ENCODE peak calls at places on chromosomes 2 and 18, in five cellular contexts. One of them, this sample, is unnamed.
A peak's percentile ranks its signal among the peaks of the same experiment; 100 is the strongest.

GRCh38 chr18:2532797-2533196 is 38.5 kb downstream of the METTL4 start:
- DNase-seq in H1: no peak
- DNase-seq in trophoblast cell: no peak
- DNase-seq in neuronal stem cell: no peak
- DNase-seq in IMR-90: no peak
- DNase-seq in this sample: no peak

GRCh38 chr18:48125724-48126123 is 195.3 kb upstream of the SMAD2 start:
- DNase-seq in H1: no peak
- DNase-seq in trophoblast cell: peak; percentile 67
- DNase-seq in neuronal stem cell: no peak
- DNase-seq in IMR-90: no peak
- DNase-seq in this sample: no peak

GRCh38 chr2:208370881-208371633 is 35.5 kb upstream of the PTH2R start:
- DNase-seq in H1: no peak
- DNase-seq in trophoblast cell: no peak
- DNase-seq in neuronal stem cell: no peak
- DNase-seq in IMR-90: peak; percentile 27
- DNase-seq in this sample: no peak

GRCh38 chr2:29478641-29479040 is 363.4 kb downstream of the CLIP4 start:
- DNase-seq in H1: no peak
- DNase-seq in trophoblast cell: no peak
- DNase-seq in neuronal stem cell: no peak
- DNase-seq in IMR-90: no peak
- DNase-seq in this sample: no peak

GRCh38 chr2:44549099-44549471 is 187.3 kb downstream of the CAMKMT start:
- DNase-seq in H1: no peak
- DNase-seq in trophoblast cell: peak; percentile 49
- DNase-seq in neuronal stem cell: no peak
- DNase-seq in IMR-90: peak; percentile 78
- DNase-seq in this sample: no peak

GRCh38 chr2:219689676-219690628 is 62.5 kb downstream of the SLC4A3 start:
- DNase-seq in H1: peak; percentile 66
- DNase-seq in trophoblast cell: peak; percentile 80
- DNase-seq in neuronal stem cell: peak; percentile 45
- DNase-seq in IMR-90: peak; percentile 74
- DNase-seq in this sample: peak; percentile 65

GRCh38 chr2:121798617-121799016 is 43.2 kb downstream of the TSN start:
- DNase-seq in H1: no peak
- DNase-seq in trophoblast cell: no peak
- DNase-seq in neuronal stem cell: no peak
- DNase-seq in IMR-90: no peak
- DNase-seq in this sample: no peak

GRCh38 chr2:152618188-152618564 is 99.1 kb downstream of the PRPF40A start:
- DNase-seq in H1: no peak
- DNase-seq in trophoblast cell: no peak
- DNase-seq in neuronal stem cell: no peak
- DNase-seq in IMR-90: no peak
- DNase-seq in this sample: no peak

GRCh38 chr18:35143615-35144596 is 96.9 kb upstream of the ZNF397 start:
- DNase-seq in H1: peak; percentile 56
- DNase-seq in trophoblast cell: peak; percentile 80
- DNase-seq in neuronal stem cell: peak; percentile 21
- DNase-seq in IMR-90: peak; percentile 55
- DNase-seq in this sample: peak; percentile 64

DNA sequence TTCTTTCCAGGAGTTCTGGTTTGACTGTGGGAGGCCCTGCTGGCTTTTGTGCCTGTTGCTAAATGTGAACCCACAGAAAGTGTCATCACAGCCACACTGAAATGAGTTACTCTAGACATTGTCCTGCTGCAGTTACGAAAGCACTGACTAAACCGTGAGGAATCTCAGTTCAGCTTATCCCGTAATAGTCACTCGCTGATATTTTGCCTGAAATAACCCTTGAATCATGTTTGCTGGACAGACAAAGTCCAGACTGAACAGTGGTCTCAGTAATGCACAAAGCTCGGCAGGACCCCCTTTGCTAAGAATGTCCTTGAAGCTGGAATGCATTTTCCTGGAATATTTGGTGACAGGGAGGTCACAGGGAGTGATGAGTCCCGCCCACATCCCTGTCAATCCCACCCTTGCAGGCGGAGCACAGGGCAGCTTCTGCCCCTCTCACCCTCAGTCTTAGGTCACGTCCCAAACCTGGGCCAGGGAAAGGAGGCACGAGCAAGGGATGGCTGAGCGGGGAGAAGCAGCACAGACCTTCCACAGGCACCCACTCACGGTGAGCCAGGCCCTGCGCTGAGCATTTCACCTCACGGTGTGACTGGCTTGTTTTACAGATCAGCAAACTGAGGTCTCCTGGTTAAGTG is 53.4 kb downstream of the ADI1 start:
- DNase-seq in H1: no peak
- DNase-seq in trophoblast cell: peak; percentile 46
- DNase-seq in neuronal stem cell: no peak
- DNase-seq in IMR-90: peak; percentile 94
- DNase-seq in this sample: no peak
- H3K14ac ChIP-seq in H1: no peak overlapping the region
- H3K14ac ChIP-seq in trophoblast cell: no peak overlapping the region
- H3K14ac ChIP-seq in neuronal stem cell: no peak overlapping the region
- H3K14ac ChIP-seq in IMR-90: peak overlapping the region; percentile 91
- H3K14ac ChIP-seq in this sample: no peak overlapping the region

GRCh38 chr2:62099050-62099449 is 96.9 kb upstream of the B3GNT2 start:
- DNase-seq in H1: no peak
- DNase-seq in trophoblast cell: no peak
- DNase-seq in neuronal stem cell: no peak
- DNase-seq in IMR-90: no peak
- DNase-seq in this sample: no peak

GRCh38 chr2:62101886-62102285 is 94.0 kb upstream of the B3GNT2 start:
- DNase-seq in H1: no peak
- DNase-seq in trophoblast cell: peak; percentile 64
- DNase-seq in neuronal stem cell: no peak
- DNase-seq in IMR-90: no peak
- DNase-seq in this sample: no peak

GRCh38 chr2:62102402-62102920 is 93.5 kb upstream of the B3GNT2 start:
- DNase-seq in H1: no peak
- DNase-seq in trophoblast cell: no peak
- DNase-seq in neuronal stem cell: no peak
- DNase-seq in IMR-90: no peak
- DNase-seq in this sample: no peak

GRCh38 chr2:62099523-62100175 is 96.3 kb upstream of the B3GNT2 start:
- DNase-seq in H1: peak; percentile 24
- DNase-seq in trophoblast cell: no peak
- DNase-seq in neuronal stem cell: no peak
- DNase-seq in IMR-90: no peak
- DNase-seq in this sample: no peak
- H2BK120ac ChIP-seq in H1: no peak overlapping the region
- H2BK120ac ChIP-seq in trophoblast cell: no peak overlapping the region
- H2BK120ac ChIP-seq in neuronal stem cell: no peak overlapping the region
- H2BK120ac ChIP-seq in IMR-90: no peak overlapping the region
- H2BK120ac ChIP-seq in this sample: no peak overlapping the region

GRCh38 chr2:112149866-112150435 is 11.8 kb downstream of the FBLN7 start:
- DNase-seq in H1: peak; percentile 37
- DNase-seq in trophoblast cell: peak; percentile 57
- DNase-seq in neuronal stem cell: no peak
- DNase-seq in IMR-90: no peak
- DNase-seq in this sample: no peak
- H2AK5ac ChIP-seq in H1: no peak overlapping the region
- H2AK5ac ChIP-seq in trophoblast cell: peak overlapping the region; percentile 32
- H2AK5ac ChIP-seq in neuronal stem cell: no peak overlapping the region
- H2AK5ac ChIP-seq in IMR-90: peak overlapping the region; percentile 83
- H2AK5ac ChIP-seq in this sample: no peak overlapping the region

GRCh38 chr2:100817388-100817985 is 2.5 kb upstream of the NPAS2 start:
- DNase-seq in H1: no peak
- DNase-seq in trophoblast cell: no peak
- DNase-seq in neuronal stem cell: no peak
- DNase-seq in IMR-90: no peak
- DNase-seq in this sample: no peak

GRCh38 chr2:100818003-100818605 is 1.8 kb upstream of the NPAS2 start:
- DNase-seq in H1: no peak
- DNase-seq in trophoblast cell: no peak
- DNase-seq in neuronal stem cell: no peak
- DNase-seq in IMR-90: peak; percentile 29
- DNase-seq in this sample: no peak

GRCh38 chr2:100819365-100820345 is at the start of gene NPAS2:
- DNase-seq in H1: peak; percentile 60
- DNase-seq in trophoblast cell: peak; percentile 61
- DNase-seq in neuronal stem cell: no peak
- DNase-seq in IMR-90: peak; percentile 46
- DNase-seq in this sample: peak; percentile 49

GRCh38 chr2:100820346-100821254 is 661 bp downstream of the NPAS2 start:
- DNase-seq in H1: peak; percentile 59
- DNase-seq in trophoblast cell: peak; percentile 14
- DNase-seq in neuronal stem cell: no peak
- DNase-seq in IMR-90: no peak
- DNase-seq in this sample: no peak

GRCh38 chr2:100818606-100819364 is 1.2 kb upstream of the NPAS2 start:
- DNase-seq in H1: peak; percentile 76
- DNase-seq in trophoblast cell: peak; percentile 48
- DNase-seq in neuronal stem cell: no peak
- DNase-seq in IMR-90: peak; percentile 72
- DNase-seq in this sample: peak; percentile 71
- H3K14ac ChIP-seq in H1: no peak overlapping the region
- H3K14ac ChIP-seq in trophoblast cell: no peak overlapping the region
- H3K14ac ChIP-seq in neuronal stem cell: no peak overlapping the region
- H3K14ac ChIP-seq in IMR-90: no peak overlapping the region
- H3K14ac ChIP-seq in this sample: peak overlapping the region; percentile 54

GRCh38 chr2:237863102-237863511 is 3.7 kb downstream of the RAMP1 start:
- DNase-seq in H1: no peak
- DNase-seq in trophoblast cell: no peak
- DNase-seq in neuronal stem cell: no peak
- DNase-seq in IMR-90: no peak
- DNase-seq in this sample: no peak

GRCh38 chr2:237864030-237864931 is 4.9 kb downstream of the RAMP1 start:
- DNase-seq in H1: peak; percentile 46
- DNase-seq in trophoblast cell: no peak
- DNase-seq in neuronal stem cell: no peak
- DNase-seq in IMR-90: no peak
- DNase-seq in this sample: no peak

GRCh38 chr2:237864940-237865622 is 5.7 kb downstream of the RAMP1 start:
- DNase-seq in H1: peak; percentile 38
- DNase-seq in trophoblast cell: peak; percentile 21
- DNase-seq in neuronal stem cell: no peak
- DNase-seq in IMR-90: peak; percentile 70
- DNase-seq in this sample: no peak

GRCh38 chr2:237862528-237862895 is 3.1 kb downstream of the RAMP1 start:
- DNase-seq in H1: no peak
- DNase-seq in trophoblast cell: no peak
- DNase-seq in neuronal stem cell: no peak
- DNase-seq in IMR-90: no peak
- DNase-seq in this sample: no peak

GRCh38 chr2:237863659-237864029 is 4.2 kb downstream of the RAMP1 start:
- DNase-seq in H1: no peak
- DNase-seq in trophoblast cell: no peak
- DNase-seq in neuronal stem cell: no peak
- DNase-seq in IMR-90: no peak
- DNase-seq in this sample: no peak
- H2BK120ac ChIP-seq in H1: no peak overlapping the region
- H2BK120ac ChIP-seq in trophoblast cell: peak overlapping the region; percentile 94
- H2BK120ac ChIP-seq in neuronal stem cell: no peak overlapping the region
- H2BK120ac ChIP-seq in IMR-90: peak overlapping the region; percentile 97
- H2BK120ac ChIP-seq in this sample: no peak overlapping the region

GRCh38 chr2:62330959-62331358 is 135.0 kb downstream of the B3GNT2 start:
- DNase-seq in H1: no peak
- DNase-seq in trophoblast cell: peak; percentile 6
- DNase-seq in neuronal stem cell: no peak
- DNase-seq in IMR-90: no peak
- DNase-seq in this sample: no peak
- H2AK5ac ChIP-seq in H1: no peak overlapping the region
- H2AK5ac ChIP-seq in trophoblast cell: no peak overlapping the region
- H2AK5ac ChIP-seq in neuronal stem cell: no peak overlapping the region
- H2AK5ac ChIP-seq in IMR-90: no peak overlapping the region
- H2AK5ac ChIP-seq in this sample: no peak overlapping the region